ENCODE peak calls at places on chromosomes 3 and 15, in nine cellular contexts. One of them, this sample, is unnamed.

GRCh38 chr3:70064194-70064787 is 64.8 kb downstream of the SAMMSON start:
- DNase-seq in thoracic aorta: no peak
- DNase-seq in fibroblast of the aortic adventitia: peak; percentile 59
- DNase-seq in lung: no peak
- DNase-seq in upper lobe of right lung: no peak
- DNase-seq in esophagus muscularis mucosa: no peak
- DNase-seq in ovary: no peak
- DNase-seq in WERI-Rb-1: peak; percentile 8
- DNase-seq in cardiac fibroblast: peak; percentile 64
- DNase-seq in this sample: peak; percentile 4

GRCh38 chr3:11606865-11607440 is 36.8 kb downstream of the VGLL4 start:
- DNase-seq in fibroblast of the aortic adventitia: no peak
- DNase-seq in thoracic aorta: no peak
- DNase-seq in WERI-Rb-1: no peak
- DNase-seq in lung: no peak
- DNase-seq in ovary: no peak
- DNase-seq in cardiac fibroblast: no peak
- DNase-seq in upper lobe of right lung: no peak
- DNase-seq in esophagus muscularis mucosa: no peak
- DNase-seq in this sample: no peak

GRCh38 chr3:23183731-23184130 is 19.4 kb upstream of the UBE2E2 start:
- DNase-seq in ovary: no peak
- DNase-seq in cardiac fibroblast: peak; percentile 75
- DNase-seq in esophagus muscularis mucosa: no peak
- DNase-seq in WERI-Rb-1: peak; percentile 60
- DNase-seq in thoracic aorta: no peak
- DNase-seq in lung: peak; percentile 41
- DNase-seq in fibroblast of the aortic adventitia: peak; percentile 69
- DNase-seq in upper lobe of right lung: no peak
- DNase-seq in this sample: peak; percentile 24

GRCh38 chr15:70806992-70807712 is 43.8 kb upstream of the UACA start:
- DNase-seq in fibroblast of the aortic adventitia: no peak
- DNase-seq in thoracic aorta: no peak
- DNase-seq in cardiac fibroblast: peak; percentile 57
- DNase-seq in esophagus muscularis mucosa: no peak
- DNase-seq in WERI-Rb-1: no peak
- DNase-seq in lung: no peak
- DNase-seq in upper lobe of right lung: peak; percentile 72
- DNase-seq in ovary: peak; percentile 76
- DNase-seq in this sample: no peak

GRCh38 chr3:58646503-58646902 is 20.1 kb downstream of the FAM3D start:
- DNase-seq in thoracic aorta: no peak
- DNase-seq in fibroblast of the aortic adventitia: peak; percentile 36
- DNase-seq in upper lobe of right lung: no peak
- DNase-seq in ovary: no peak
- DNase-seq in esophagus muscularis mucosa: no peak
- DNase-seq in WERI-Rb-1: no peak
- DNase-seq in cardiac fibroblast: no peak
- DNase-seq in lung: no peak
- DNase-seq in this sample: no peak

GRCh38 chr15:68791431-68792283 is 29.0 kb downstream of the ANP32A start:
- DNase-seq in cardiac fibroblast: no peak
- DNase-seq in upper lobe of right lung: no peak
- DNase-seq in esophagus muscularis mucosa: no peak
- DNase-seq in thoracic aorta: no peak
- DNase-seq in ovary: no peak
- DNase-seq in WERI-Rb-1: no peak
- DNase-seq in lung: no peak
- DNase-seq in fibroblast of the aortic adventitia: no peak
- DNase-seq in this sample: no peak

GRCh38 chr3:46435327-46435726 is 28.3 kb downstream of the CCRL2 start:
- DNase-seq in cardiac fibroblast: no peak
- DNase-seq in upper lobe of right lung: no peak
- DNase-seq in lung: no peak
- DNase-seq in thoracic aorta: no peak
- DNase-seq in fibroblast of the aortic adventitia: no peak
- DNase-seq in WERI-Rb-1: no peak
- DNase-seq in ovary: no peak
- DNase-seq in esophagus muscularis mucosa: no peak
- DNase-seq in this sample: no peak

GRCh38 chr3:58899159-58899952 is 150.5 kb downstream of the CFAP20DC start:
- DNase-seq in esophagus muscularis mucosa: no peak
- DNase-seq in fibroblast of the aortic adventitia: peak; percentile 48
- DNase-seq in upper lobe of right lung: peak; percentile 64
- DNase-seq in lung: peak; percentile 49
- DNase-seq in ovary: peak; percentile 19
- DNase-seq in cardiac fibroblast: peak; percentile 4
- DNase-seq in WERI-Rb-1: peak; percentile 41
- DNase-seq in thoracic aorta: no peak
- DNase-seq in this sample: no peak

GRCh38 chr3:193996205-193996604 is 139.7 kb upstream of the HES1 start:
- DNase-seq in fibroblast of the aortic adventitia: no peak
- DNase-seq in esophagus muscularis mucosa: no peak
- DNase-seq in cardiac fibroblast: no peak
- DNase-seq in ovary: no peak
- DNase-seq in lung: no peak
- DNase-seq in upper lobe of right lung: no peak
- DNase-seq in WERI-Rb-1: no peak
- DNase-seq in thoracic aorta: no peak
- DNase-seq in this sample: no peak

GRCh38 chr15:89792106-89792805 is 16.1 kb downstream of the MESP2 start:
- DNase-seq in fibroblast of the aortic adventitia: no peak
- DNase-seq in thoracic aorta: no peak
- DNase-seq in cardiac fibroblast: no peak
- DNase-seq in upper lobe of right lung: no peak
- DNase-seq in ovary: no peak
- DNase-seq in WERI-Rb-1: no peak
- DNase-seq in esophagus muscularis mucosa: no peak
- DNase-seq in lung: no peak
- DNase-seq in this sample: no peak

GRCh38 chr3:13571831-13572750 is 23.2 kb downstream of the FBLN2 start:
- DNase-seq in WERI-Rb-1: no peak
- DNase-seq in upper lobe of right lung: no peak
- DNase-seq in esophagus muscularis mucosa: no peak
- DNase-seq in ovary: no peak
- DNase-seq in fibroblast of the aortic adventitia: no peak
- DNase-seq in thoracic aorta: no peak
- DNase-seq in cardiac fibroblast: no peak
- DNase-seq in lung: no peak
- DNase-seq in this sample: no peak

GRCh38 chr15:79008666-79009065 is 63.8 kb upstream of the CTSH start:
- DNase-seq in ovary: no peak
- DNase-seq in upper lobe of right lung: no peak
- DNase-seq in cardiac fibroblast: no peak
- DNase-seq in WERI-Rb-1: no peak
- DNase-seq in thoracic aorta: no peak
- DNase-seq in lung: no peak
- DNase-seq in fibroblast of the aortic adventitia: no peak
- DNase-seq in esophagus muscularis mucosa: no peak
- DNase-seq in this sample: no peak

GRCh38 chr3:20742903-20743302 is 556.9 kb upstream of the SGO1 start:
- DNase-seq in upper lobe of right lung: no peak
- DNase-seq in esophagus muscularis mucosa: no peak
- DNase-seq in ovary: no peak
- DNase-seq in thoracic aorta: no peak
- DNase-seq in cardiac fibroblast: no peak
- DNase-seq in lung: no peak
- DNase-seq in WERI-Rb-1: no peak
- DNase-seq in fibroblast of the aortic adventitia: no peak
- DNase-seq in this sample: no peak

GRCh38 chr3:14424711-14425573 is 22.5 kb downstream of the SLC6A6 start:
- DNase-seq in fibroblast of the aortic adventitia: no peak
- DNase-seq in WERI-Rb-1: peak; percentile 69
- DNase-seq in esophagus muscularis mucosa: no peak
- DNase-seq in upper lobe of right lung: no peak
- DNase-seq in lung: peak; percentile 76
- DNase-seq in ovary: no peak
- DNase-seq in cardiac fibroblast: no peak
- DNase-seq in thoracic aorta: no peak
- DNase-seq in this sample: no peak

GRCh38 chr15:83887404-83887803 is 233.5 kb downstream of the ADAMTSL3 start:
- DNase-seq in WERI-Rb-1: no peak
- DNase-seq in cardiac fibroblast: no peak
- DNase-seq in thoracic aorta: no peak
- DNase-seq in esophagus muscularis mucosa: no peak
- DNase-seq in ovary: no peak
- DNase-seq in lung: no peak
- DNase-seq in fibroblast of the aortic adventitia: no peak
- DNase-seq in upper lobe of right lung: no peak
- DNase-seq in this sample: no peak

GRCh38 chr3:38009807-38010591 is 19.4 kb downstream of the VILL start:
- DNase-seq in thoracic aorta: no peak
- DNase-seq in ovary: no peak
- DNase-seq in esophagus muscularis mucosa: no peak
- DNase-seq in upper lobe of right lung: peak; percentile 58
- DNase-seq in lung: no peak
- DNase-seq in fibroblast of the aortic adventitia: no peak
- DNase-seq in cardiac fibroblast: no peak
- DNase-seq in WERI-Rb-1: no peak
- DNase-seq in this sample: no peak

GRCh38 chr3:171768281-171768925 is 41.9 kb downstream of the PLD1 start:
- DNase-seq in upper lobe of right lung: no peak
- DNase-seq in lung: no peak
- DNase-seq in esophagus muscularis mucosa: no peak
- DNase-seq in ovary: peak; percentile 54
- DNase-seq in fibroblast of the aortic adventitia: peak; percentile 69
- DNase-seq in WERI-Rb-1: no peak
- DNase-seq in cardiac fibroblast: no peak
- DNase-seq in thoracic aorta: no peak
- DNase-seq in this sample: no peak

GRCh38 chr15:50718700-50719125 is 32.1 kb upstream of the TRPM7 start:
- DNase-seq in esophagus muscularis mucosa: no peak
- DNase-seq in cardiac fibroblast: no peak
- DNase-seq in lung: no peak
- DNase-seq in thoracic aorta: no peak
- DNase-seq in WERI-Rb-1: no peak
- DNase-seq in upper lobe of right lung: no peak
- DNase-seq in fibroblast of the aortic adventitia: no peak
- DNase-seq in ovary: no peak
- DNase-seq in this sample: no peak

GRCh38 chr3:148101061-148101460 is 596.6 kb upstream of the AGTR1 start:
- DNase-seq in esophagus muscularis mucosa: no peak
- DNase-seq in WERI-Rb-1: no peak
- DNase-seq in upper lobe of right lung: no peak
- DNase-seq in thoracic aorta: no peak
- DNase-seq in ovary: no peak
- DNase-seq in fibroblast of the aortic adventitia: peak; percentile 31
- DNase-seq in cardiac fibroblast: peak; percentile 41
- DNase-seq in lung: no peak
- DNase-seq in this sample: peak; percentile 27

GRCh38 chr3:52289747-52290595 is 2.3 kb downstream of the GLYCTK start:
- DNase-seq in fibroblast of the aortic adventitia: no peak
- DNase-seq in upper lobe of right lung: peak; percentile 62
- DNase-seq in ovary: peak; percentile 26
- DNase-seq in thoracic aorta: no peak
- DNase-seq in cardiac fibroblast: no peak
- DNase-seq in WERI-Rb-1: no peak
- DNase-seq in lung: no peak
- DNase-seq in esophagus muscularis mucosa: no peak
- DNase-seq in this sample: no peak
- H3K4me3 ChIP-seq in fibroblast of the aortic adventitia: no peak overlapping the region
- H3K4me3 ChIP-seq in upper lobe of right lung: no peak overlapping the region
- H3K4me3 ChIP-seq in ovary: no peak overlapping the region
- H3K4me3 ChIP-seq in thoracic aorta: no peak overlapping the region
- H3K4me3 ChIP-seq in cardiac fibroblast: no peak overlapping the region
- H3K4me3 ChIP-seq in WERI-Rb-1: no peak overlapping the region
- H3K4me3 ChIP-seq in lung: no peak overlapping the region
- H3K4me3 ChIP-seq in esophagus muscularis mucosa: no peak overlapping the region
- H3K4me3 ChIP-seq in this sample: no peak overlapping the region

DNA sequence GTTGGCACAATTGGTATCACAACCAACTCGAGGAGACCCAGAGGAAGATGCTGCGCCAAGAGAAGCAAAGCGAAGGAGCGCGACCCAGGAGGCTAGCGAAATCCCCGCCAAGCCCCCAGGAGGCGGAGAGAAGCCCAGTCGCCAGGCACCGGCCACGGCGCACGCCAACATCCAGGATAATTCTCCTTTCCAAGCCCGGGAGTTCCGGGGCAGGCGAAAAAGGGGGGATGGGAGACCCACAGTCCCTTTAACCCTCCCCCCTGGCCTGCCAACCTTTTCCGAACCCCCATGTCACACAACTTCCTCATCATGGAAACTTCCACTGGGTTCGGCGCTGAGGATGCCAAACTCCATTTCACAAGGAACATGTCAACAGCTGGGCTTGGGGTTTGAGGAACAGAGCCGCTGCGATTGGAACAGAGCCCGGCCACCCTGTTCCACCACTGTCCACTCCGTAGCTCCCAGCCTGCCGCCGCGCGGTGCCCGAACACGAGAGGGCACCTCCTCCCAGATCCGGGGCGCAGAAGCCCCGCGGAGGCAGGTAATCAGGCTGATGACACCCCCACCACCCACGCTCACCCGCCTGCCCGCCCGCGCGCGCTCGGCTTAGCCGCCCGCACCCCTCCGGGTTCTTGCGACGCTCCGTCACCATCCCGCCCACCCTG is 567 bp downstream of the THRB start:
- DNase-seq in thoracic aorta: peak; percentile 41
- DNase-seq in fibroblast of the aortic adventitia: peak; percentile 4
- DNase-seq in cardiac fibroblast: peak; percentile 33
- DNase-seq in ovary: peak; percentile 50
- DNase-seq in upper lobe of right lung: peak; percentile 88
- DNase-seq in WERI-Rb-1: peak; percentile 62
- DNase-seq in lung: peak; percentile 64
- DNase-seq in esophagus muscularis mucosa: no peak
- DNase-seq in this sample: no peak
- TF ChIP-seq CTCF in thoracic aorta: peak; percentile 6
- TF ChIP-seq CTCF in fibroblast of the aortic adventitia: no peak
- TF ChIP-seq CTCF in cardiac fibroblast: no peak
- TF ChIP-seq CTCF in ovary: no peak
- TF ChIP-seq CTCF in upper lobe of right lung: no peak
- TF ChIP-seq CTCF in WERI-Rb-1: no peak
- TF ChIP-seq CTCF in lung: no peak
- TF ChIP-seq CTCF in esophagus muscularis mucosa: no peak
- TF ChIP-seq CTCF in this sample: no peak

GRCh38 chr3:181712190-181712504 is 422 bp downstream of the SOX2 start:
- DNase-seq in fibroblast of the aortic adventitia: no peak
- DNase-seq in lung: no peak
- DNase-seq in ovary: no peak
- DNase-seq in esophagus muscularis mucosa: peak; percentile 17
- DNase-seq in WERI-Rb-1: no peak
- DNase-seq in upper lobe of right lung: no peak
- DNase-seq in cardiac fibroblast: no peak
- DNase-seq in thoracic aorta: no peak
- DNase-seq in this sample: no peak
- H3K4me3 ChIP-seq in fibroblast of the aortic adventitia: no peak overlapping the region
- H3K4me3 ChIP-seq in lung: no peak overlapping the region
- H3K4me3 ChIP-seq in ovary: no peak overlapping the region
- H3K4me3 ChIP-seq in esophagus muscularis mucosa: peak overlapping the region; percentile 49
- H3K4me3 ChIP-seq in WERI-Rb-1: peak overlapping the region; percentile 41
- H3K4me3 ChIP-seq in upper lobe of right lung: peak overlapping the region; percentile 31
- H3K4me3 ChIP-seq in cardiac fibroblast: no peak overlapping the region
- H3K4me3 ChIP-seq in thoracic aorta: peak overlapping the region; percentile 62
- H3K4me3 ChIP-seq in this sample: no peak overlapping the region

GRCh38 chr3:109806929-109807328 is 469.6 kb upstream of the DPPA4 start:
- DNase-seq in WERI-Rb-1: no peak
- DNase-seq in lung: no peak
- DNase-seq in thoracic aorta: no peak
- DNase-seq in ovary: no peak
- DNase-seq in fibroblast of the aortic adventitia: peak; percentile 53
- DNase-seq in esophagus muscularis mucosa: no peak
- DNase-seq in upper lobe of right lung: no peak
- DNase-seq in cardiac fibroblast: peak; percentile 84
- DNase-seq in this sample: no peak

GRCh38 chr3:109804697-109805096 is 467.4 kb upstream of the DPPA4 start:
- DNase-seq in fibroblast of the aortic adventitia: no peak
- DNase-seq in thoracic aorta: no peak
- DNase-seq in upper lobe of right lung: no peak
- DNase-seq in cardiac fibroblast: no peak
- DNase-seq in lung: no peak
- DNase-seq in ovary: no peak
- DNase-seq in WERI-Rb-1: no peak
- DNase-seq in esophagus muscularis mucosa: no peak
- DNase-seq in this sample: no peak

GRCh38 chr3:109803274-109803673 is 465.9 kb upstream of the DPPA4 start:
- DNase-seq in WERI-Rb-1: no peak
- DNase-seq in lung: no peak
- DNase-seq in fibroblast of the aortic adventitia: no peak
- DNase-seq in upper lobe of right lung: no peak
- DNase-seq in thoracic aorta: no peak
- DNase-seq in esophagus muscularis mucosa: no peak
- DNase-seq in cardiac fibroblast: peak; percentile 20
- DNase-seq in ovary: no peak
- DNase-seq in this sample: no peak
- TF ChIP-seq CTCF in WERI-Rb-1: peak; percentile 62
- TF ChIP-seq CTCF in lung: no peak
- TF ChIP-seq CTCF in fibroblast of the aortic adventitia: peak; percentile 45
- TF ChIP-seq CTCF in upper lobe of right lung: peak; percentile 25
- TF ChIP-seq CTCF in thoracic aorta: peak; percentile 7
- TF ChIP-seq CTCF in esophagus muscularis mucosa: peak; percentile 18
- TF ChIP-seq CTCF in cardiac fibroblast: peak; percentile 58
- TF ChIP-seq CTCF in ovary: no peak
- TF ChIP-seq CTCF in this sample: peak; percentile 34

This sample was measured in AG09309.